ENCODE peak calls at places on chromosomes 16 and 17, in four cellular contexts. P is CD8-positive, alpha-beta T cell; T is neuronal stem cell; K is IMR-90. B is an unnamed sample.
A peak's percentile ranks its signal among the peaks of the same experiment; 100 is the strongest.

GRCh38 chr16:83162791-83163190 is 536.0 kb downstream of the CDH13 start:
- DNase-seq in K (no peak), P (no peak), T (no peak), B (no peak)

GRCh38 chr17:76556759-76557367 is 17.0 kb downstream of the PRCD start:
- DNase-seq in P (peak; percentile 18), T (no peak), K (peak; percentile 49), B (no peak)

GRCh38 chr16:81697321-81697885 is 81.7 kb upstream of the PLCG2 start:
- DNase-seq in P (no peak), T (no peak), K (peak; percentile 54), B (no peak)

GRCh38 chr16:65069090-65069489 is 52.8 kb downstream of the CDH11 start:
- DNase-seq in T (no peak), K (peak; percentile 97), P (no peak), B (no peak)

GRCh38 chr17:27569257-27569722 is 61.7 kb upstream of the LGALS9 start:
- DNase-seq in K (peak; percentile 34), T (peak; percentile 18), P (peak; percentile 21), B (peak; percentile 63)

GRCh38 chr16:30914849-30915248 is 8.5 kb upstream of the FBXL19 start:
- DNase-seq in K (no peak), T (no peak), P (no peak), B (no peak)

GRCh38 chr16:2008009-2008526 is 1.6 kb downstream of the ZNF598 start:
- DNase-seq in P (no peak), K (peak; percentile 34), T (no peak), B (no peak)

GRCh38 chr17:73592531-73592961 is 51.7 kb downstream of the SDK2 start:
- DNase-seq in P (no peak), K (no peak), T (no peak), B (no peak)

GRCh38 chr16:88504489-88505404 is 51.7 kb downstream of the ZFPM1 start:
- DNase-seq in K (no peak), T (no peak), P (no peak), B (no peak)

GRCh38 chr16:66481081-66481942 is 54.2 kb downstream of the BEAN1 start:
- DNase-seq in T (no peak), K (no peak), P (no peak), B (no peak)

GRCh38 chr17:74325743-74326379 is at the start of gene KIF19:
- DNase-seq in P (peak; percentile 6), T (peak; percentile 52), K (no peak), B (no peak)

GRCh38 chr17:44083250-44083849 is 12.8 kb downstream of the G6PC3 start:
- DNase-seq in P (no peak), T (no peak), K (no peak), B (no peak)

GRCh38 chr16:78324649-78325274 is 225.3 kb downstream of the WWOX start:
- DNase-seq in K (no peak), T (no peak), P (no peak), B (no peak)

GRCh38 chr16:90018297-90019200 is 707 bp downstream of the DBNDD1 start:
- DNase-seq in T (no peak), P (no peak), K (no peak), B (no peak)

GRCh38 chr16:12178251-12178990 is 201.9 kb downstream of the SNX29 start:
- DNase-seq in K (peak; percentile 83), P (no peak), T (no peak), B (no peak)

GRCh38 chr16:66914541-66914940 is 4.1 kb downstream of the CDH16 start:
- DNase-seq in P (no peak), K (no peak), T (no peak), B (no peak)

GRCh38 chr16:12327971-12328726 is 351.6 kb downstream of the SNX29 start:
- DNase-seq in K (no peak), P (no peak), T (no peak), B (no peak)

GRCh38 chr16:89378947-89379771 is 111.2 kb downstream of the ANKRD11 start:
- DNase-seq in T (no peak), P (no peak), K (no peak), B (no peak)

GRCh38 chr17:17692353-17693252 is 11.3 kb downstream of the RAI1 start:
- DNase-seq in P (no peak), T (no peak), K (no peak), B (no peak)

DNA sequence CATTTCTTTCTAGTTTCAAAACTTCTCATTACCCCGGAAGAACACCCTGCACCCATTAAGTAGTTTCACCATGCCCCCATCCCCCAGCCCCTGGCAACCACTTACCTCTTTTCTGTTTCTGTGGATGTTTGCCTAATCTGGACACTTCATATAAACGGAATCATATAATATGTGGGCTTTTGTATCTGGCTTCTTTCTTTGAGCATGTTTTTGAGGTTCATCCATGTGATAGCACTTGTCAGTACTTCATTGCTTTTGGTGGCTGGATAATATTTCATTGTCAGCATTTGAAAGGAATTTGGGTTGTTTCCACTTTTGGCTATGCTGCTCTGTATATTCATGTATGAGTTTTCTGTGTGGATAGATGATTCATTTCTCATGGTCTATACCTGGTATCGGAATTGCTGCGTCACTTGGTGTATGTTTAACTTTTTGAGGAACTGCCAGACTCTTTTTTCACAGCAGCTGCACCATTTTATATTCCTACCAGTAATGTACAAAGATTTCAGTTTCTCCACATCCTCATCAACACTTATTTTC is 30.0 kb upstream of the SLC5A10 start:
- DNase-seq in T (no peak), K (peak; percentile 68), P (no peak), B (no peak)
- H3K27ac ChIP-seq in T (no peak overlapping the region), K (no peak overlapping the region), P (no peak overlapping the region), B (no peak overlapping the region)

GRCh38 chr17:2173005-2173404 is 118.1 kb downstream of the HIC1 start:
- DNase-seq in K (peak; percentile 61), T (no peak), P (no peak), B (no peak)
- H3K4me1 ChIP-seq in K (peaks cover 49% of the 10 kb centered on the region), T (peaks cover 31% of the 10 kb centered on the region), P (no peaks in the 10 kb centered on the region), B (no peaks in the 10 kb centered on the region)

DNA sequence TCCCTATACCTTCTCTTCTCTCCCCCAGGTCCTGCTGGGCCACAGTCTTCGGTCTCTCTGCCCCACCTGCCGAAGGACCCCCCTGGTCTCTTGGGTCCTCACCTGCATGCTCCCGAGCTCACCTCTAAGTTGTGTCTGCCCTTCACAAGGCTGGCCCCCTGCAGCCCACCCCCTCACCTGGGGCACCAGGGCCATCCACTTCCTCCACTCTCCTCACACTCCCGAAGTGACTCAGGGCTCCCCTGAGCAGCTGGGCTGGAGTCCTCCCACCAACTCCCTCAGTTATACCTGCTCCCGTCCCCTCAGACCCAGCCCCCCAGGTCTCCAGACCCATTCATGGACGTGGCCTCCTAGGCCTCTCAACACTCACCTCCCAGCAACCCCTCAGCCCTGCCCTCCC is 822.0 kb downstream of the KCNJ18 start:
- DNase-seq in T (no peak), P (no peak), K (no peak), B (no peak)
- H3K9me3 ChIP-seq in T (peaks cover 28% of the 10 kb centered on the region), P (no peaks in the 10 kb centered on the region), K (peaks cover 22% of the 10 kb centered on the region), B (peaks cover 10% of the 10 kb centered on the region)

GRCh38 chr17:81557276-81558114 is 5.3 kb upstream of the FAAP100 start:
- DNase-seq in P (no peak), T (no peak), K (no peak), B (no peak)

GRCh38 chr17:81558115-81558468 is 5.9 kb upstream of the FAAP100 start:
- DNase-seq in P (no peak), K (no peak), T (no peak), B (no peak)

GRCh38 chr17:81556175-81556691 is 4.1 kb upstream of the FAAP100 start:
- DNase-seq in P (no peak), T (no peak), K (peak; percentile 60), B (no peak)

GRCh38 chr17:81558941-81559806 is 7.0 kb upstream of the FAAP100 start:
- DNase-seq in P (no peak), K (no peak), T (no peak), B (no peak)

DNA sequence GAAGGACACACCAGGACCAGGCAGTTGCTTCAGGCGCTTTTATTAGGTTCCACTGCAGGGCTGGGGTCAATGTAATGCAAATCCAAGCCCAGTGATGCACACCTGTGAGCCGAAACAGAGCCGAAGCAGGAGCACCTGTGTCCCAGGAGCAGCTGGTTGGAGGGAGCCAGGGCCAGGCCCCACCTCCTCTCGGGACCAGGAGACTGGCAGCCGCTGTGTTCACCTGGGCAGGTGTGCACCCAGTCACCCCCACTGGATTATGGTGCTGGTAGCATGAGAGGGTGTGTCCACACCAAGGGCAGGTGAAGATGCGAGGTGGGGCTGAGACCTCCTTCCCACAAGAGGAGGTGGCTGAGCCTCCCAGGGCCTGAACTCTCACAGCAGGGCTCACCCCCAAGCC is 4.7 kb upstream of the FAAP100 start:
- DNase-seq in T (no peak), P (no peak), K (no peak), B (no peak)
- H3K27ac ChIP-seq in T (no peak overlapping the region), P (no peak overlapping the region), K (no peak overlapping the region), B (no peak overlapping the region)

DNA sequence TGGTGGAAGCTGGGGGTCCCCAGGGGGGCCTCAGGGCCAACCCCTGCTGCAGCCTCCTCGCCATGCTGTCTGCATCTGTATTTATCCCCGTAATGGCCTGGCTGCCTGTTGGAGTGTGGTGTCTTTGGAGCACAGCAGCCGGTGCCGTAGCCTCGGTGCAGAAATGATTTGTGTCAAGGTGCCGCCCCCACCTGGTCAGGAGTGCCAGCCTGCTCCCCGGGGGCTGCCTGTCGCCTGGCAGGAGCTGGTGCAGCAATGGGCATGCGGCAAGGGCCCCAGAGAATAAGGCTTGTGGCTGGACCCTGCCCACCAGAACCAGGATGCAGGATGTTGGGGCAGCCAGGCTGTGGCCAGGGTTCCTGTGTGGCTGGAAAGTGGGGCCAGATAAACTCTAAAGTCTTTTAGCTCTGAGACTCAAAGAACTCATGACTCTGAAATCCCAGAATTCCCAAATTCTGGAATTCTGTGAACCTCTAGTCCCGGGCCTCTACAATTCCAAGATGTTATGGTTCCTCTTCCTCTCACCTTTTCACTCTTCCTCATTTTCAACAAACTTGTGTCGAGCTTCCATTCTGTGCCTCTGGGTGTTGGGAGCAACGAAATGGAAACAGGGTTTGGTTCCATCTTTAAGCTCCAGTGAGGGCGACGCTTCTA is 5.9 kb downstream of the CPNE2 start:
- DNase-seq in T (no peak), P (no peak), K (no peak), B (no peak)
- H3K4me1 ChIP-seq in T (peaks cover 14% of the 10 kb centered on the region), P (peaks cover 5% of the 10 kb centered on the region), K (peaks cover 2% of the 10 kb centered on the region), B (no peaks in the 10 kb centered on the region)

DNA sequence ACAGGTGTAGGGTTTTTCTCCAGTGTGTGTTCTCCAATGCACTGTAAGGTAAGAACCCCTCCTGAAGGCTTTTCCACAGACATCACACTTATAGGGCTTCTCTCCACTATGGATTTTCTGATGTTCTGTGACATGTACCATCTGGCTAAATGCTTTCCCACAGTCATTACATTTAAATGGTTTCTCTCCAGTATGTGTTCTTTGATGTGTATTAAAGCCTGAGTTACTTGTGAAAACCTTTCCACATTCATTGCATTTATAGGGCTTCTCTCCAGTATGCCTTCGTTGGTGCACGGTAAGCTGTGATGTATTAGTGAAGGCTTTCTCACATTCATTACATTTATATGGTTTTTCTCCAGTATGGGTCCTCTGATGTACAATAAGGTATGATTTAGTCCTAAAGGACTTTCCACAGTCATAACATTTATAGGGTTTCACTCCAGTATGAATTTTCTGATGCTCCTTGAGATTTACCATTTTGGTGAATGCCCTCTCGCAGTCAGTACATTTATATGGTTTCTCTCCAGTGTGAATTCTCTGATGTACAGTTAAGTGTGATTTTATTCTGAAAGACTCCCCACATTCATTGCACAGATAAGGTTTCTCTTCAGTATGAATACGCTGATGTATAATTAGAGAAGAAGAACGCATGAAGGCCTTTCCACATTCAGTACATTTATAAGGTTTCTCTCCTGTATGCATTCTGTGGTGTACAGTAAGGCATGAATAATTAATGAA is 30.9 kb downstream of the ZNF624 start:
- DNase-seq in K (no peak), P (no peak), T (no peak), B (no peak)
- H3K9me3 ChIP-seq in K (peaks cover 61% of the 10 kb centered on the region), P (peaks cover 37% of the 10 kb centered on the region), T (peaks cover 20% of the 10 kb centered on the region), B (peaks cover 2% of the 10 kb centered on the region)

GRCh38 chr17:67729903-67730302 is 12.2 kb downstream of the NOL11 start:
- DNase-seq in T (no peak), K (no peak), P (no peak), B (no peak)

GRCh38 chr17:67730706-67731105 is 13.0 kb downstream of the NOL11 start:
- DNase-seq in K (no peak), T (no peak), P (no peak), B (no peak)

GRCh38 chr17:67737145-67737544 is 19.4 kb downstream of the NOL11 start:
- DNase-seq in P (no peak), K (no peak), T (no peak), B (no peak)

GRCh38 chr17:67733371-67733770 is 15.6 kb downstream of the NOL11 start:
- DNase-seq in K (no peak), P (no peak), T (no peak), B (no peak)
- H3K27ac ChIP-seq in K (no peak overlapping the region), P (no peak overlapping the region), T (no peak overlapping the region), B (no peak overlapping the region)